ENCODE peak calls at places on chromosomes 1 and 21, in six cellular contexts. One of them, this sample, is unnamed.

GRCh38 chr1:55555971-55556370 is 340.8 kb upstream of the USP24 start:
- DNase-seq in CD8-positive, alpha-beta T cell: no peak
- DNase-seq in anterior cingulate cortex: no peak
- DNase-seq in progenitor cell of endocrine pancreas: no peak
- DNase-seq in germinal center: no peak
- DNase-seq in stimulated activated naive CD8-positive, alpha-beta T cell treated with anti-CD3 and anti-CD28 coated beads, Interleukin-15, Interleukin-2, amounts not matched to agents 100 U/mL and 50 U/mL, for 24 hours: no peak
- DNase-seq in this sample: no peak

GRCh38 chr1:113763651-113764050 is 4.4 kb upstream of the PHTF1 start:
- DNase-seq in CD8-positive, alpha-beta T cell: no peak
- DNase-seq in anterior cingulate cortex: no peak
- DNase-seq in progenitor cell of endocrine pancreas: no peak
- DNase-seq in germinal center: no peak
- DNase-seq in stimulated activated naive CD8-positive, alpha-beta T cell treated with anti-CD3 and anti-CD28 coated beads, Interleukin-15, Interleukin-2, amounts not matched to agents 100 U/mL and 50 U/mL, for 24 hours: no peak
- DNase-seq in this sample: no peak

GRCh38 chr1:229562686-229563085 is 4.2 kb upstream of the ABCB10 start:
- DNase-seq in CD8-positive, alpha-beta T cell: no peak
- DNase-seq in anterior cingulate cortex: no peak
- DNase-seq in progenitor cell of endocrine pancreas: no peak
- DNase-seq in germinal center: no peak
- DNase-seq in stimulated activated naive CD8-positive, alpha-beta T cell treated with anti-CD3 and anti-CD28 coated beads, Interleukin-15, Interleukin-2, amounts not matched to agents 100 U/mL and 50 U/mL, for 24 hours: no peak
- DNase-seq in this sample: peak

GRCh38 chr1:184315254-184315653 is 71.6 kb upstream of the C1orf21 start:
- DNase-seq in CD8-positive, alpha-beta T cell: no peak
- DNase-seq in anterior cingulate cortex: no peak
- DNase-seq in progenitor cell of endocrine pancreas: no peak
- DNase-seq in germinal center: no peak
- DNase-seq in stimulated activated naive CD8-positive, alpha-beta T cell treated with anti-CD3 and anti-CD28 coated beads, Interleukin-15, Interleukin-2, amounts not matched to agents 100 U/mL and 50 U/mL, for 24 hours: no peak
- DNase-seq in this sample: peak

GRCh38 chr21:33848252-33848953 is 67.2 kb downstream of the ATP5PO start:
- DNase-seq in CD8-positive, alpha-beta T cell: no peak
- DNase-seq in anterior cingulate cortex: no peak
- DNase-seq in progenitor cell of endocrine pancreas: no peak
- DNase-seq in germinal center: no peak
- DNase-seq in stimulated activated naive CD8-positive, alpha-beta T cell treated with anti-CD3 and anti-CD28 coated beads, Interleukin-15, Interleukin-2, amounts not matched to agents 100 U/mL and 50 U/mL, for 24 hours: no peak
- DNase-seq in this sample: no peak

GRCh38 chr1:7704214-7705047 is 66.7 kb upstream of the VAMP3 start:
- DNase-seq in CD8-positive, alpha-beta T cell: peak
- DNase-seq in anterior cingulate cortex: peak
- DNase-seq in progenitor cell of endocrine pancreas: peak
- DNase-seq in germinal center: peak
- DNase-seq in stimulated activated naive CD8-positive, alpha-beta T cell treated with anti-CD3 and anti-CD28 coated beads, Interleukin-15, Interleukin-2, amounts not matched to agents 100 U/mL and 50 U/mL, for 24 hours: peak
- DNase-seq in this sample: peak

GRCh38 chr1:86277909-86278308 is 118.2 kb downstream of the ODF2L start:
- DNase-seq in CD8-positive, alpha-beta T cell: no peak
- DNase-seq in anterior cingulate cortex: no peak
- DNase-seq in progenitor cell of endocrine pancreas: no peak
- DNase-seq in germinal center: no peak
- DNase-seq in stimulated activated naive CD8-positive, alpha-beta T cell treated with anti-CD3 and anti-CD28 coated beads, Interleukin-15, Interleukin-2, amounts not matched to agents 100 U/mL and 50 U/mL, for 24 hours: no peak
- DNase-seq in this sample: no peak

GRCh38 chr1:168319691-168320090 is 39.0 kb downstream of the TBX19 start:
- DNase-seq in CD8-positive, alpha-beta T cell: no peak
- DNase-seq in anterior cingulate cortex: no peak
- DNase-seq in progenitor cell of endocrine pancreas: no peak
- DNase-seq in germinal center: no peak
- DNase-seq in stimulated activated naive CD8-positive, alpha-beta T cell treated with anti-CD3 and anti-CD28 coated beads, Interleukin-15, Interleukin-2, amounts not matched to agents 100 U/mL and 50 U/mL, for 24 hours: no peak
- DNase-seq in this sample: peak

GRCh38 chr1:15411593-15412487 is 2.2 kb downstream of the EFHD2 start:
- DNase-seq in CD8-positive, alpha-beta T cell: peak
- DNase-seq in anterior cingulate cortex: no peak
- DNase-seq in progenitor cell of endocrine pancreas: no peak
- DNase-seq in germinal center: peak
- DNase-seq in stimulated activated naive CD8-positive, alpha-beta T cell treated with anti-CD3 and anti-CD28 coated beads, Interleukin-15, Interleukin-2, amounts not matched to agents 100 U/mL and 50 U/mL, for 24 hours: peak
- DNase-seq in this sample: peak

GRCh38 chr1:193123751-193124150 is 1.9 kb downstream of the CDC73 start:
- DNase-seq in CD8-positive, alpha-beta T cell: no peak
- DNase-seq in anterior cingulate cortex: no peak
- DNase-seq in progenitor cell of endocrine pancreas: no peak
- DNase-seq in germinal center: no peak
- DNase-seq in stimulated activated naive CD8-positive, alpha-beta T cell treated with anti-CD3 and anti-CD28 coated beads, Interleukin-15, Interleukin-2, amounts not matched to agents 100 U/mL and 50 U/mL, for 24 hours: no peak
- DNase-seq in this sample: no peak

GRCh38 chr1:55374801-55375616 is 159.8 kb upstream of the USP24 start:
- DNase-seq in CD8-positive, alpha-beta T cell: no peak
- DNase-seq in anterior cingulate cortex: peak
- DNase-seq in progenitor cell of endocrine pancreas: no peak
- DNase-seq in germinal center: no peak
- DNase-seq in stimulated activated naive CD8-positive, alpha-beta T cell treated with anti-CD3 and anti-CD28 coated beads, Interleukin-15, Interleukin-2, amounts not matched to agents 100 U/mL and 50 U/mL, for 24 hours: no peak
- DNase-seq in this sample: peak

GRCh38 chr1:226832613-226833012 is 37.8 kb upstream of the PSEN2 start:
- DNase-seq in CD8-positive, alpha-beta T cell: no peak
- DNase-seq in anterior cingulate cortex: no peak
- DNase-seq in progenitor cell of endocrine pancreas: no peak
- DNase-seq in germinal center: no peak
- DNase-seq in stimulated activated naive CD8-positive, alpha-beta T cell treated with anti-CD3 and anti-CD28 coated beads, Interleukin-15, Interleukin-2, amounts not matched to agents 100 U/mL and 50 U/mL, for 24 hours: no peak
- DNase-seq in this sample: no peak

GRCh38 chr1:41811978-41812852 is 106.5 kb downstream of the HIVEP3 start:
- DNase-seq in CD8-positive, alpha-beta T cell: peak
- DNase-seq in anterior cingulate cortex: no peak
- DNase-seq in progenitor cell of endocrine pancreas: peak
- DNase-seq in germinal center: peak
- DNase-seq in stimulated activated naive CD8-positive, alpha-beta T cell treated with anti-CD3 and anti-CD28 coated beads, Interleukin-15, Interleukin-2, amounts not matched to agents 100 U/mL and 50 U/mL, for 24 hours: peak
- DNase-seq in this sample: peak

GRCh38 chr1:193408782-193409293 is 222.4 kb upstream of the B3GALT2 start:
- DNase-seq in CD8-positive, alpha-beta T cell: no peak
- DNase-seq in anterior cingulate cortex: no peak
- DNase-seq in progenitor cell of endocrine pancreas: no peak
- DNase-seq in germinal center: no peak
- DNase-seq in stimulated activated naive CD8-positive, alpha-beta T cell treated with anti-CD3 and anti-CD28 coated beads, Interleukin-15, Interleukin-2, amounts not matched to agents 100 U/mL and 50 U/mL, for 24 hours: no peak
- DNase-seq in this sample: peak

GRCh38 chr1:25522240-25522639 is 21.2 kb upstream of the LDLRAP1 start:
- DNase-seq in CD8-positive, alpha-beta T cell: no peak
- DNase-seq in anterior cingulate cortex: no peak
- DNase-seq in progenitor cell of endocrine pancreas: no peak
- DNase-seq in germinal center: no peak
- DNase-seq in stimulated activated naive CD8-positive, alpha-beta T cell treated with anti-CD3 and anti-CD28 coated beads, Interleukin-15, Interleukin-2, amounts not matched to agents 100 U/mL and 50 U/mL, for 24 hours: no peak
- DNase-seq in this sample: no peak

GRCh38 chr21:28066051-28066450 is 926.6 kb downstream of the LTN1 start:
- DNase-seq in CD8-positive, alpha-beta T cell: no peak
- DNase-seq in anterior cingulate cortex: no peak
- DNase-seq in progenitor cell of endocrine pancreas: no peak
- DNase-seq in germinal center: no peak
- DNase-seq in stimulated activated naive CD8-positive, alpha-beta T cell treated with anti-CD3 and anti-CD28 coated beads, Interleukin-15, Interleukin-2, amounts not matched to agents 100 U/mL and 50 U/mL, for 24 hours: no peak
- DNase-seq in this sample: no peak

GRCh38 chr1:160070243-160071163 is 543 bp upstream of the KCNJ10 start:
- DNase-seq in CD8-positive, alpha-beta T cell: peak
- DNase-seq in anterior cingulate cortex: peak
- DNase-seq in progenitor cell of endocrine pancreas: peak
- DNase-seq in germinal center: peak
- DNase-seq in stimulated activated naive CD8-positive, alpha-beta T cell treated with anti-CD3 and anti-CD28 coated beads, Interleukin-15, Interleukin-2, amounts not matched to agents 100 U/mL and 50 U/mL, for 24 hours: peak
- DNase-seq in this sample: peak

This sample was measured in mesenchymal stem cell.